ENCODE peak calls at places on chromosome X, in eight cellular contexts. Z is GM12865; R is A549; T is ascending aorta; F is stimulated activated CD8-positive, alpha-beta memory T cell treated with anti-CD3 and anti-CD28 coated beads, Interleukin-15, amount 100 ng/mL, for 48 hours; N is AML-193; I is stimulated activated CD4-positive, alpha-beta T cell treated with anti-CD3 and anti-CD28 coated beads, Interleukin-15, amount 100 ng/mL, for 24 hours; L is glutamatergic neuron. V is an unnamed sample.

GRCh38 chrX:102651242-102651967 is at the start of gene GPRASP1:
- DNase-seq in F (no peak), Z (no peak), L (peak; percentile 67), I (peak; percentile 52), R (no peak), N (no peak), T (peak; percentile 77), V (peak; percentile 44)

GRCh38 chrX:28058906-28059305 is 77.7 kb upstream of the DCAF8L1 start:
- DNase-seq in I (no peak), F (no peak), R (no peak), N (no peak), Z (no peak), L (no peak), T (no peak), V (no peak)

GRCh38 chrX:9737363-9737762 is 28.3 kb downstream of the GPR143 start:
- DNase-seq in F (no peak), L (no peak), N (no peak), Z (no peak), R (no peak), T (no peak), I (no peak), V (no peak)

GRCh38 chrX:103849558-103849957 is 17.5 kb upstream of the RAB9B start:
- DNase-seq in R (no peak), I (no peak), L (no peak), Z (no peak), F (no peak), N (no peak), T (no peak), V (no peak)

GRCh38 chrX:134868766-134869495 is 121.9 kb upstream of the SMIM10 start:
- DNase-seq in L (no peak), T (no peak), Z (no peak), N (no peak), R (peak; percentile 12), I (no peak), F (no peak), V (no peak)

GRCh38 chrX:136047969-136048368 is 62.7 kb downstream of the SLC9A6 start:
- DNase-seq in Z (no peak), T (peak; percentile 57), L (no peak), R (no peak), I (no peak), N (no peak), F (no peak), V (no peak)

GRCh38 chrX:10722804-10723364 is 102.5 kb upstream of the MID1 start:
- DNase-seq in Z (peak; percentile 41), L (peak; percentile 48), T (peak; percentile 79), F (peak; percentile 10), N (peak; percentile 2), R (peak; percentile 47), I (peak; percentile 44), V (peak; percentile 54)

GRCh38 chrX:112008724-112009123 is 73.9 kb downstream of the TRPC5 start:
- DNase-seq in T (no peak), F (no peak), R (no peak), L (no peak), Z (no peak), N (no peak), I (peak; percentile 1), V (no peak)

GRCh38 chrX:9318213-9318612 is 146.6 kb upstream of the TBL1X start:
- DNase-seq in N (no peak), F (no peak), T (no peak), L (no peak), R (no peak), I (peak; percentile 20), Z (no peak), V (no peak)

GRCh38 chrX:155215443-155216178 is 649 bp upstream of the VBP1 start:
- DNase-seq in F (no peak), R (no peak), T (no peak), I (no peak), Z (no peak), L (no peak), N (peak; percentile 49), V (no peak)

GRCh38 chrX:153723351-153724251 is 586 bp downstream of the BCAP31 start:
- DNase-seq in N (no peak), L (peak; percentile 53), T (no peak), R (peak; percentile 73), F (peak; percentile 42), Z (peak; percentile 67), I (peak; percentile 78), V (no peak)

GRCh38 chrX:18672008-18672407 is at the start of gene RS1:
- DNase-seq in L (no peak), T (no peak), R (no peak), N (no peak), I (no peak), F (no peak), Z (no peak), V (no peak)

GRCh38 chrX:85243761-85244410 is at the start of the genes SATL1 and ZNF711:
- DNase-seq in L (peak; percentile 79), R (peak; percentile 51), Z (peak; percentile 2), F (peak; percentile 3), N (no peak), I (peak; percentile 26), T (peak; percentile 68), V (peak; percentile 59)

GRCh38 chrX:66489339-66489738 is 149.5 kb downstream of the EDA2R start:
- DNase-seq in N (no peak), T (no peak), Z (no peak), L (no peak), I (no peak), F (no peak), R (peak; percentile 3), V (no peak)

GRCh38 chrX:16130707-16131106 is 7.3 kb downstream of the GRPR start:
- DNase-seq in R (no peak), N (no peak), Z (no peak), I (no peak), L (no peak), T (no peak), F (no peak), V (no peak)

GRCh38 chrX:148572332-148572731 is 71.9 kb downstream of the AFF2 start:
- DNase-seq in I (no peak), F (no peak), Z (no peak), R (no peak), L (no peak), N (peak; percentile 76), T (no peak), V (no peak)

GRCh38 chrX:30918480-30918879 is 29.4 kb upstream of the TAB3 start:
- DNase-seq in R (no peak), F (no peak), I (no peak), Z (no peak), N (no peak), L (no peak), T (no peak), V (no peak)

GRCh38 chrX:18288716-18289115 is 65.8 kb downstream of the SCML2 start:
- DNase-seq in N (no peak), L (no peak), T (no peak), I (no peak), F (no peak), R (no peak), Z (no peak), V (no peak)

GRCh38 chrX:150546711-150547153 is 21.7 kb upstream of the MTM1 start:
- DNase-seq in L (no peak), I (peak; percentile 29), F (no peak), T (no peak), R (no peak), N (no peak), Z (no peak), V (no peak)

GRCh38 chrX:139246295-139246694 is 284.2 kb upstream of the F9 start:
- DNase-seq in F (no peak), I (no peak), L (no peak), T (no peak), R (no peak), N (no peak), Z (no peak), V (no peak)

GRCh38 chrX:19152762-19153161 is 30.5 kb upstream of the ADGRG2 start:
- DNase-seq in L (no peak), Z (no peak), F (no peak), I (no peak), T (no peak), N (no peak), R (no peak), V (no peak)

GRCh38 chrX:66074920-66075879 is 35.3 kb upstream of the VSIG4 start:
- DNase-seq in N (peak; percentile 68), F (peak; percentile 35), I (peak; percentile 58), R (no peak), T (peak; percentile 76), L (no peak), Z (peak; percentile 60), V (no peak)

GRCh38 chrX:153954618-153955450 is 10.4 kb upstream of the RENBP start:
- DNase-seq in R (no peak), L (no peak), F (no peak), N (no peak), I (no peak), Z (no peak), T (no peak), V (no peak)

GRCh38 chrX:17689971-17690409 is 47.3 kb upstream of the SCML1 start:
- DNase-seq in T (no peak), L (no peak), R (peak; percentile 64), I (peak; percentile 40), N (peak; percentile 49), Z (peak; percentile 49), F (no peak), V (peak; percentile 39)

GRCh38 chrX:48676893-48677270 is 6.7 kb upstream of the WAS start:
- DNase-seq in I (peak; percentile 27), R (no peak), Z (peak; percentile 15), L (no peak), F (no peak), N (no peak), T (no peak), V (peak; percentile 10)

GRCh38 chrX:101347859-101348451 is 587 bp downstream of the TIMM8A start:
- DNase-seq in I (no peak), R (peak; percentile 5), N (no peak), L (no peak), F (no peak), T (no peak), Z (no peak), V (no peak)

GRCh38 chrX:127138218-127138617 is 318.7 kb downstream of the PRR32 start:
- DNase-seq in Z (no peak), R (no peak), N (no peak), T (no peak), F (no peak), L (no peak), I (no peak), V (no peak)

GRCh38 chrX:146934256-146934655 is 119.7 kb upstream of the CXorf51A start:
- DNase-seq in I (no peak), R (no peak), L (no peak), Z (no peak), T (no peak), F (no peak), N (no peak), V (no peak)

GRCh38 chrX:129980540-129981206 is 1.8 kb upstream of the BCORL1 start:
- DNase-seq in F (no peak), Z (peak; percentile 29), R (peak; percentile 44), L (peak; percentile 40), I (peak; percentile 37), T (peak; percentile 73), N (no peak), V (no peak)

GRCh38 chrX:11558972-11559371 is 106.7 kb downstream of the ARHGAP6 start:
- DNase-seq in Z (peak; percentile 49), L (peak; percentile 36), I (peak; percentile 57), N (peak; percentile 40), T (no peak), F (peak; percentile 19), R (peak; percentile 44), V (no peak)

GRCh38 chrX:32673193-32673592 is 538.2 kb downstream of the DMD start:
- DNase-seq in I (no peak), L (no peak), R (peak; percentile 4), Z (peak; percentile 0), T (no peak), N (peak; percentile 13), F (no peak), V (peak; percentile 0)

GRCh38 chrX:82692991-82693390 is 815.1 kb upstream of the POU3F4 start:
- DNase-seq in L (no peak), T (no peak), N (no peak), F (no peak), Z (no peak), R (no peak), I (no peak), V (no peak)

GRCh38 chrX:67555578-67556203 is 11.9 kb downstream of the AR start:
- DNase-seq in I (peak; percentile 2), N (peak; percentile 12), R (peak; percentile 61), Z (peak; percentile 14), L (peak; percentile 51), F (no peak), T (no peak), V (no peak)

GRCh38 chrX:54411732-54412131 is 28.5 kb upstream of the TSR2 start:
- DNase-seq in L (no peak), F (no peak), R (no peak), T (no peak), Z (peak; percentile 12), I (no peak), N (no peak), V (peak; percentile 2)